ENCODE peak calls at places on chromosomes 5 and 9, in eight cellular contexts. One of them, this sample, is unnamed. For H3K27me3, the result is how much of the 10 kb centered on the place peaks cover.

GRCh38 chr9:13113751-13114150 is 165.7 kb downstream of the MPDZ start:
- DNase-seq in thyroid gland: no peak
- DNase-seq in heart right ventricle: no peak
- DNase-seq in neural progenitor cell: no peak
- DNase-seq in cardiac muscle cell: no peak
- DNase-seq in psoas muscle: no peak
- DNase-seq in SJCRH30: no peak
- DNase-seq in right cardiac atrium: no peak
- DNase-seq in this sample: no peak

GRCh38 chr5:112762113-112762810 is 24.6 kb downstream of the APC start:
- DNase-seq in thyroid gland: no peak
- DNase-seq in heart right ventricle: no peak
- DNase-seq in neural progenitor cell: no peak
- DNase-seq in cardiac muscle cell: peak
- DNase-seq in psoas muscle: no peak
- DNase-seq in SJCRH30: no peak
- DNase-seq in right cardiac atrium: no peak
- DNase-seq in this sample: no peak

GRCh38 chr5:99600952-99601351 is 672.1 kb upstream of the CHD1 start:
- DNase-seq in thyroid gland: no peak
- DNase-seq in heart right ventricle: no peak
- DNase-seq in neural progenitor cell: no peak
- DNase-seq in cardiac muscle cell: no peak
- DNase-seq in psoas muscle: no peak
- DNase-seq in SJCRH30: no peak
- DNase-seq in right cardiac atrium: no peak
- DNase-seq in this sample: no peak

GRCh38 chr5:135574493-135574892 is 4.3 kb downstream of the CXCL14 start:
- DNase-seq in thyroid gland: no peak
- DNase-seq in heart right ventricle: no peak
- DNase-seq in neural progenitor cell: no peak
- DNase-seq in cardiac muscle cell: no peak
- DNase-seq in psoas muscle: no peak
- DNase-seq in SJCRH30: no peak
- DNase-seq in right cardiac atrium: no peak
- DNase-seq in this sample: no peak

GRCh38 chr9:98873535-98874432 is 66.3 kb downstream of the GALNT12 start:
- DNase-seq in thyroid gland: peak
- DNase-seq in heart right ventricle: peak
- DNase-seq in neural progenitor cell: no peak
- DNase-seq in cardiac muscle cell: no peak
- DNase-seq in psoas muscle: peak
- DNase-seq in SJCRH30: no peak
- DNase-seq in right cardiac atrium: peak
- DNase-seq in this sample: peak

GRCh38 chr9:34145165-34145564 is 18.7 kb upstream of the DCAF12 start:
- DNase-seq in thyroid gland: peak
- DNase-seq in heart right ventricle: no peak
- DNase-seq in neural progenitor cell: no peak
- DNase-seq in cardiac muscle cell: no peak
- DNase-seq in psoas muscle: peak
- DNase-seq in SJCRH30: no peak
- DNase-seq in right cardiac atrium: no peak
- DNase-seq in this sample: no peak

GRCh38 chr5:150271923-150272322 is 17.6 kb downstream of the CAMK2A start:
- DNase-seq in thyroid gland: no peak
- DNase-seq in heart right ventricle: no peak
- DNase-seq in neural progenitor cell: no peak
- DNase-seq in cardiac muscle cell: no peak
- DNase-seq in psoas muscle: no peak
- DNase-seq in SJCRH30: no peak
- DNase-seq in right cardiac atrium: no peak
- DNase-seq in this sample: no peak

GRCh38 chr5:177473461-177473991 is at the start of gene DBN1:
- DNase-seq in thyroid gland: peak
- DNase-seq in heart right ventricle: peak
- DNase-seq in neural progenitor cell: peak
- DNase-seq in cardiac muscle cell: peak
- DNase-seq in psoas muscle: peak
- DNase-seq in SJCRH30: peak
- DNase-seq in right cardiac atrium: peak
- DNase-seq in this sample: peak

DNA sequence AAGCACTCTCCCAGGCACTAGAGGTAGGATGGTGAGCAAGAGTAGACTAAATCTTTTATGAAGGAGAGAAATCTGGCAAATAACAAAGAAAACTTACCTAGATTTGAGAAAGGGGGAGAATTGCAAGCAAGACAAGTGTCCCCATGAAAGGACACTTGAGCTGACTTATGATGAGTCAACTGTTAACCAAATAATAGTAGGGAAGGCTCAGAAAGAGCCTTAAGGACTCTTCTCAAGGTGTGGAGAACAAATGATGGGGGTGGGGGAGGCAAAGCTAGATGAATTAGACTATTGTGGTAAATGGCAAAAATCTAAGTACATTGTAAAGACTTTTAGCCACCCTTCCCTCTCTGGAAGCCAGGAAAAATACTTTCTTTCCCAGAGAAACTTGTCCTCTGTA is 77.6 kb upstream of the RASA1 start:
- DNase-seq in thyroid gland: no peak
- DNase-seq in heart right ventricle: no peak
- DNase-seq in neural progenitor cell: no peak
- DNase-seq in cardiac muscle cell: no peak
- DNase-seq in psoas muscle: no peak
- DNase-seq in SJCRH30: no peak
- DNase-seq in right cardiac atrium: no peak
- DNase-seq in this sample: no peak
- H3K27me3 ChIP-seq in thyroid gland: under half
- H3K27me3 ChIP-seq in heart right ventricle: under half
- H3K27me3 ChIP-seq in neural progenitor cell: under half
- H3K27me3 ChIP-seq in cardiac muscle cell: under half
- H3K27me3 ChIP-seq in psoas muscle: under half
- H3K27me3 ChIP-seq in SJCRH30: under half
- H3K27me3 ChIP-seq in right cardiac atrium: under half
- H3K27me3 ChIP-seq in this sample: under half

GRCh38 chr5:10525124-10525495 is 38.8 kb upstream of the ANKRD33B start:
- DNase-seq in thyroid gland: no peak
- DNase-seq in heart right ventricle: no peak
- DNase-seq in neural progenitor cell: no peak
- DNase-seq in cardiac muscle cell: no peak
- DNase-seq in psoas muscle: no peak
- DNase-seq in SJCRH30: no peak
- DNase-seq in right cardiac atrium: no peak
- DNase-seq in this sample: no peak
- H3K27ac ChIP-seq in thyroid gland: no peak
- H3K27ac ChIP-seq in heart right ventricle: no peak
- H3K27ac ChIP-seq in neural progenitor cell: no peak
- H3K27ac ChIP-seq in cardiac muscle cell: no peak
- H3K27ac ChIP-seq in psoas muscle: no peak
- H3K27ac ChIP-seq in SJCRH30: no peak
- H3K27ac ChIP-seq in right cardiac atrium: no peak
- H3K27ac ChIP-seq in this sample: no peak

GRCh38 chr9:38422555-38423245 is 1.6 kb downstream of the IGFBPL1 start:
- DNase-seq in thyroid gland: peak
- DNase-seq in heart right ventricle: no peak
- DNase-seq in neural progenitor cell: no peak
- DNase-seq in cardiac muscle cell: no peak
- DNase-seq in psoas muscle: no peak
- DNase-seq in SJCRH30: no peak
- DNase-seq in right cardiac atrium: no peak
- DNase-seq in this sample: no peak

GRCh38 chr9:38421498-38422211 is 2.6 kb downstream of the IGFBPL1 start:
- DNase-seq in thyroid gland: peak
- DNase-seq in heart right ventricle: no peak
- DNase-seq in neural progenitor cell: peak
- DNase-seq in cardiac muscle cell: no peak
- DNase-seq in psoas muscle: no peak
- DNase-seq in SJCRH30: no peak
- DNase-seq in right cardiac atrium: no peak
- DNase-seq in this sample: no peak

GRCh38 chr9:38424918-38425317 is 664 bp upstream of the IGFBPL1 start:
- DNase-seq in thyroid gland: no peak
- DNase-seq in heart right ventricle: no peak
- DNase-seq in neural progenitor cell: no peak
- DNase-seq in cardiac muscle cell: no peak
- DNase-seq in psoas muscle: no peak
- DNase-seq in SJCRH30: no peak
- DNase-seq in right cardiac atrium: no peak
- DNase-seq in this sample: no peak

GRCh38 chr9:38423273-38423938 is 848 bp downstream of the IGFBPL1 start:
- DNase-seq in thyroid gland: no peak
- DNase-seq in heart right ventricle: no peak
- DNase-seq in neural progenitor cell: no peak
- DNase-seq in cardiac muscle cell: no peak
- DNase-seq in psoas muscle: no peak
- DNase-seq in SJCRH30: no peak
- DNase-seq in right cardiac atrium: no peak
- DNase-seq in this sample: no peak

DNA sequence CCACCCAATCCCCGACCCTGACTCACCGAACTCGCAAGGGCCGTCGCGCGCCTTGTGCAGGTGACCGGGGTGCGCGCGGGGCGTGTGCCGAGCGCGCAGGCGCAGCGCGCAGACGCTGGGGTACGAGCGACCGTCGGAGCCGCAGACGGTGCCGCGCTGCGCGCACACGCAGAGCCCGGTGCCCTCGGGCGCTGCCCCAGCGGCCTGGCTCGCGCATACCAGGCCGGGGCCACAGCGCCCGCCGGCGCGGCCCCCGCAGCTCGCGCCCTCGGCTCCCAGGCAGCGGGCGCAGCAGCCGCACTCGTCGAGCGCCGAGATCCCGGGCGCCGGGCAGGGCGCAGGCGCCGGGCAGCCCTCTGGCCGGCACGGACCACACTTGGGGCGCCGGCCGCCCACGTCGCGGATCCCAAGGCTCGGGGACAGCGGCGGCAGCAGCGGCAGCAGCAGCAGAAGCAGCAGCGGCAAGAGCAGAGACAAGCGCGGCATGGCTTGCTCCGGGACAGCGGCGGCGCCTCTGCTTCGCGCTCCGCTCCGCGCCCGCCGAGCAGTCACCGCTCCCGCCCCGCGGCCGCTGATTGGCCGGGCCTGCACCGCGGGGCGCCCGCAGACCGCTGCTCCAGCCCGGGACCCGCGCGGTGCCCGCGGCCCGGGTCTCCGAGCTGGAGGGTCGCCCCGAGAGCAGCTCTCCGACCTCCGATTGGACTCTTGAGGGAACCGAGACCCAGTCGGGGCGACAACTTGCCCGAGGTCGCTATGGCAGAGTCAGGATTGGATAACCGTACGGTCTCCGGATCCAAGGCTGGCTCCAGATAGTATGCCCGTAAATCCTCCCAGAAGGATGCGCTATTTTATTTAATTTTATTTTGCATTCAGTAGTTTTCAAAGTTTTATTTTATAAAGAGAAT is at the start of gene IGFBPL1:
- DNase-seq in thyroid gland: peak
- DNase-seq in heart right ventricle: no peak
- DNase-seq in neural progenitor cell: peak
- DNase-seq in cardiac muscle cell: peak
- DNase-seq in psoas muscle: no peak
- DNase-seq in SJCRH30: no peak
- DNase-seq in right cardiac atrium: no peak
- DNase-seq in this sample: no peak
- H3K4me3 ChIP-seq in thyroid gland: peak
- H3K4me3 ChIP-seq in heart right ventricle: no peak
- H3K4me3 ChIP-seq in neural progenitor cell: peak
- H3K4me3 ChIP-seq in cardiac muscle cell: peak
- H3K4me3 ChIP-seq in psoas muscle: peak
- H3K4me3 ChIP-seq in SJCRH30: peak
- H3K4me3 ChIP-seq in right cardiac atrium: peak
- H3K4me3 ChIP-seq in this sample: peak

GRCh38 chr5:157987259-157987658 is 128.3 kb upstream of the CLINT1 start:
- DNase-seq in thyroid gland: no peak
- DNase-seq in heart right ventricle: no peak
- DNase-seq in neural progenitor cell: no peak
- DNase-seq in cardiac muscle cell: no peak
- DNase-seq in psoas muscle: no peak
- DNase-seq in SJCRH30: no peak
- DNase-seq in right cardiac atrium: no peak
- DNase-seq in this sample: no peak
- H3K27me3 ChIP-seq in thyroid gland: under half
- H3K27me3 ChIP-seq in heart right ventricle: under half
- H3K27me3 ChIP-seq in neural progenitor cell: under half
- H3K27me3 ChIP-seq in cardiac muscle cell: under half
- H3K27me3 ChIP-seq in psoas muscle: under half
- H3K27me3 ChIP-seq in SJCRH30: under half
- H3K27me3 ChIP-seq in right cardiac atrium: under half
- H3K27me3 ChIP-seq in this sample: under half